ENCODE peak calls at places on chromosome 3, in four cellular contexts. H is H1, V is H9, Z is IMR-90. D is an unnamed sample.

GRCh38 chr3:33091746-33092145 is 5.2 kb downstream of the GLB1 start:
- DNase-seq in H (no peak), V (no peak), Z (no peak), D (peak)

GRCh38 chr3:179196098-179196497 is 47.9 kb downstream of the PIK3CA start:
- DNase-seq in H (no peak), V (no peak), Z (peak), D (no peak)

GRCh38 chr3:4633078-4634004 is 140.2 kb downstream of the ITPR1 start:
- DNase-seq in H (no peak), V (no peak), Z (peak), D (peak)

GRCh38 chr3:184192889-184193288 is 6.9 kb downstream of the ABCF3 start:
- DNase-seq in H (no peak), V (no peak), Z (no peak), D (no peak)

GRCh38 chr3:40608091-40608490 is 83.3 kb downstream of the ZNF621 start:
- DNase-seq in H (no peak), V (no peak), Z (no peak), D (no peak)

GRCh38 chr3:168162172-168162571 is 66.4 kb upstream of the GOLIM4 start:
- DNase-seq in H (no peak), V (no peak), Z (peak), D (no peak)

GRCh38 chr3:1294566-1294965 is 201.7 kb downstream of the CNTN6 start:
- DNase-seq in H (no peak), V (no peak), Z (no peak), D (peak)

GRCh38 chr3:121819236-121819635 is 15.6 kb downstream of the IQCB1 start:
- DNase-seq in H (no peak), V (no peak), Z (no peak), D (no peak)

GRCh38 chr3:23592961-23593931 is 212.5 kb upstream of the UBE2E1 start:
- DNase-seq in H (no peak), V (no peak), Z (no peak), D (no peak)

GRCh38 chr3:150922611-150923010 is 17.4 kb upstream of the MINDY4B start:
- DNase-seq in H (peak), V (peak), Z (no peak), D (peak)

GRCh38 chr3:129485681-129486056 is 42.8 kb upstream of the RHO start:
- DNase-seq in H (no peak), V (no peak), Z (peak), D (peak)

GRCh38 chr3:5017953-5018531 is 38.8 kb downstream of the BHLHE40 start:
- DNase-seq in H (no peak), V (no peak), Z (no peak), D (peak)

GRCh38 chr3:169227911-169228310 is 435.6 kb downstream of the MECOM start:
- DNase-seq in H (no peak), V (no peak), Z (peak), D (peak)

GRCh38 chr3:141410861-141411771 is 42.8 kb downstream of the ZBTB38 start:
- DNase-seq in H (no peak), V (no peak), Z (peak), D (no peak)

GRCh38 chr3:161221881-161222600 is 930 bp downstream of the NMD3 start:
- DNase-seq in H (no peak), V (no peak), Z (peak), D (peak)

GRCh38 chr3:52144796-52145735 is 9.2 kb downstream of the POC1A start:
- DNase-seq in H (no peak), V (no peak), Z (no peak), D (no peak)

GRCh38 chr3:127224118-127224517 is 31.2 kb downstream of the PRR23E start:
- DNase-seq in H (no peak), V (no peak), Z (no peak), D (no peak)

GRCh38 chr3:187104956-187105355 is 34.3 kb downstream of the RPL39L start:
- DNase-seq in H (no peak), V (no peak), Z (no peak), D (no peak)

GRCh38 chr3:170055209-170055608 is 17.4 kb downstream of the GPR160 start:
- DNase-seq in H (peak), V (no peak), Z (peak), D (no peak)

GRCh38 chr3:114394551-114394950 is 100.7 kb downstream of the TIGIT start:
- DNase-seq in H (no peak), V (no peak), Z (no peak), D (no peak)

GRCh38 chr3:177778633-177779032 is 581.4 kb upstream of the TBL1XR1 start:
- DNase-seq in H (no peak), V (no peak), Z (no peak), D (no peak)

GRCh38 chr3:57006949-57007419 is 53.5 kb upstream of the SPATA12 start:
- DNase-seq in H (peak), V (peak), Z (peak), D (peak)

GRCh38 chr3:7520593-7520992 is 659.7 kb downstream of the GRM7 start:
- DNase-seq in H (no peak), V (no peak), Z (no peak), D (no peak)

GRCh38 chr3:71166839-71167238 is 416.7 kb downstream of the FOXP1 start:
- DNase-seq in H (no peak), V (no peak), Z (no peak), D (no peak)

GRCh38 chr3:58049143-58049785 is 41.0 kb downstream of the FLNB start:
- DNase-seq in H (peak), V (peak), Z (peak), D (peak)

GRCh38 chr3:63975705-63976104 is 47.6 kb downstream of the PSMD6 start:
- DNase-seq in H (no peak), V (no peak), Z (no peak), D (no peak)

GRCh38 chr3:173725507-173725906 is 328.0 kb downstream of the NLGN1 start:
- DNase-seq in H (no peak), V (no peak), Z (peak), D (no peak)

GRCh38 chr3:139043554-139044365 is 932 bp downstream of the PRR23C start:
- DNase-seq in H (no peak), V (no peak), Z (no peak), D (no peak)

DNA sequence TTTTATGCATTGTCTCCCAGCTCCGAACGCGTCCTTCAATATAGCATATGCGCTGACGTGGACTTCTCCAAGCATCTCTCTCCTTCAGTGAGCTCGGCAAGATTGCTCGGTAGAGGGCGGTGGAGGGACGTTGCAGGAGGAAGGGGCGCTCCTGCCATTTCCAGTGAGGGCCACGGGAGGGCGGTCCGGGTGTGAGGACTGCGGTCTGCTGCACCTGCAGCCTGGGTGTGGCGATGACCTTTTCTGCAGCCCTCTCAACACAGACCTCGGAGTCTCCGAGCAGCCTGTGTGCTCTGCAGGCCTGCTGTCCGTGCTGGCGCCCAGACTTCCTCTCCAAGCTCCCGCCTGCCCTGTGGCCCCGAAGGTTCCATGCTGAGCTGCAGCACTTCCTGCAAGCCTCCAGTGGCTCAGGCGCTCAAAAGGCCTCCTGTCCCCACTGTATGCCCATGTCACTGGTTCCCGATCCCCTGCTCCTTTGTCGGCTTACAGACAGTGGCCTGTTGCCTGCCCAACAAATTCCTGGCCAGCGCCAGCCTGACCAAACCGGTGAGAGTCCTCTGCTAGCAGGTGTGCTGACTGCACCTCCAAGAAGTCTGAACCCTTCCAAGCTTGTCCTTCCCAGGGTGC is 8.9 kb upstream of the RTP3 start:
- DNase-seq in H (peak), V (peak), Z (peak), D (peak)
- H3K56ac ChIP-seq in H (no peak), V (no peak), Z (peak), D (peak)

GRCh38 chr3:45479627-45480026 is 91.3 kb downstream of the LARS2 start:
- DNase-seq in H (no peak), V (no peak), Z (peak), D (peak)
- H3K56ac ChIP-seq in H (no peak), V (no peak), Z (no peak), D (no peak)

GRCh38 chr3:72440491-72440890 is 407.8 kb downstream of the SHQ1 start:
- DNase-seq in H (no peak), V (no peak), Z (no peak), D (no peak)

GRCh38 chr3:72442755-72443154 is 405.5 kb downstream of the SHQ1 start:
- DNase-seq in H (no peak), V (no peak), Z (no peak), D (no peak)

GRCh38 chr3:72444642-72445223 is 403.5 kb downstream of the SHQ1 start:
- DNase-seq in H (no peak), V (no peak), Z (peak), D (no peak)

GRCh38 chr3:72439321-72440183 is 408.7 kb downstream of the SHQ1 start:
- DNase-seq in H (no peak), V (no peak), Z (peak), D (no peak)

GRCh38 chr3:72441284-72441994 is 406.8 kb downstream of the SHQ1 start:
- DNase-seq in H (no peak), V (no peak), Z (peak), D (no peak)
- H3K56ac ChIP-seq in H (no peak), V (no peak), Z (no peak), D (no peak)

DNA sequence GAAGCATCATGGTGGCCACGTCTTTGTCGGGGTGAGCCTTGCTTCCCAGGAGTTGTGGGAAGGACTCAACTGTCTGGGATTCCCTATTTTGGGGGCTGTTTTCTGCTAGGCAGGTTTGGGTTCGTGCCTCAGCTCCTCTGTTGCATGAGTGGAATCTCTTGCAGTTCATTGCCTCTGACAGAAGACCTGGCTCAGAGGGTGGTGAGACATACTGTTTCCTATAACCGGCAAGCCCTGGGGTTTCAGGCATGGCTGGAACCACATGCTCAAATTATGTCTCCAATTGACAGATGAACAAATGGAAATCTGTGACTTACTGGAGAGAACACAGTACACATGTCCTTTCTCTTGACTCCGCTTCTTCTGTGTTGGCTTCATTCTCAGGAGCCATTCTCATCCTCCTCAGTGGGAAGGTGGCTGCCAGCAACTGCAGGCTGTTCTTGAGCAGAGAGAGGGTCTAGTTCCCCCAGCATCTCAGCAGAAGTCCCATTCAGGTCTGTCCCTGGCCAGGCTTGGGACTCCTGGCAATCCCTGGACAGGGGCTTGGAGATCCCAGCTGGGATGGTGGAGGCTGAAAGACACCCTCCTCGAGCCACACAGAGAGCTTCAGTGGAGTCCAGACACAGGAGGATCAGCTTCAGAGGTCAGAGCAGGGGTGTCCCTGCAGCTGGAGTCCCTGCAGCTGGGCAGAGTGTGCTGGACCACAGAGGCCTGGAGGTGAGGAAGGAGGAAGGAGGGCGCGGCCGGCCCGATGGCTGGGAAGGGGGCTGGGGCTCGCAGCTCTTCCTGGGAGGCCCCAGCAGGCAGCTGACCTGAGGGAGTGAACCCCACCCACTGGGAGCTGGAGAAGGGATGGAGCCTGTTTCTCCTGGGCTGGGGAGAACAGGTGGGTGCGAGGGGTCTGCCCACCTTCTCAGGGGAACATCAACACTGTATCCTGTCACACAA is 97.6 kb downstream of the LSM3 start:
- DNase-seq in H (no peak), V (no peak), Z (no peak), D (no peak)
- H3K56ac ChIP-seq in H (no peak), V (no peak), Z (no peak), D (peak)

GRCh38 chr3:176075491-176075890 is 1121.8 kb downstream of the TBL1XR1 start:
- DNase-seq in H (no peak), V (no peak), Z (no peak), D (no peak)
- H3K56ac ChIP-seq in H (no peak), V (no peak), Z (no peak), D (no peak)

DNA sequence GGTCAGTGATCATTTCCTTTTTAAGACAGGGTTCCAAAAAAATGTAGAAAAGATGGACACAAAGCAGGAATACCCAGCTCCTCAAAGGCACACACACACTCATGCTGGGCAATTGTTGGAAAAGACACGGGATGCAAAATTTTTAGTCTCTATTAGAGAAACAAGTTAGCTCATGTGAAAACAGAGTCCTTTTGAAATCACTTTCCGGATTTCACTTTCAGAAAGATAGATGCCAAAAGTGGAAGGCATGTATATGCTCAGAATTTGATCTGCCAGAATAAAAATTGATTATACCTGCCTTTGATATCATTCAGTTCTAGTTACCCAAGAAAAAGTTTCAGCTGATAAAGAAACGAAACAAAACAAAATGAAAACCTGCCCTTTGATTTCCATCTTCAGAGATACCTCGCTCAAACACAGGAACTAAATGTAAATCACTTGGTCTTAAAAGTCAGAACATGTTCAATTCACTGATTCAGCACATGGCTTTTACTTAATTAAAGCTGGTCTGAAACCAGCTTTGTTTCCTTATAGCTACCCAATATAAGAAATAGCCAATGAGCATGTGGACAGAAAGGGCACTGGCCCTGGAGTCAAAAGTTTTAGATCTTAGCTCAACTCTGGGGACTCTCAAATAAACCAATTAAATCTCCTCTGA is 52.8 kb downstream of the PLD1 start:
- DNase-seq in H (no peak), V (no peak), Z (no peak), D (no peak)
- H3K56ac ChIP-seq in H (no peak), V (no peak), Z (no peak), D (no peak)